ENCODE peak calls at places on chromosomes 7 and 10, in eight cellular contexts. B is AG04450; V is HCT116; O is T-helper 2 cell treated with Interferon-gamma antibody and Interleukin-4, amounts not matched to agents 5 μg/mL and 100 μg/mL, for 36 hours; J is activated CD8-positive, alpha-beta memory T cell treated with anti-CD3 and anti-CD28 coated beads for 4 hours; A is HEK293T; Y is Right ventricle myocardium superior; Z is nucleus accumbens. K is an unnamed sample.

GRCh38 chr10:121188005-121188404 is 336.8 kb downstream of the WDR11 start:
- DNase-seq in B (no peak), V (no peak), O (no peak), J (no peak), A (peak), Y (no peak), Z (peak), K (no peak)

GRCh38 chr7:36366649-36367560 is 22.8 kb upstream of the ANLN start:
- DNase-seq in B (peak), V (peak), O (peak), J (peak), A (peak), Y (peak), Z (peak), K (no peak)

GRCh38 chr10:64760371-64760770 is 1239.2 kb downstream of the REEP3 start:
- DNase-seq in B (no peak), V (no peak), O (no peak), J (no peak), A (no peak), Y (no peak), Z (no peak), K (no peak)

GRCh38 chr7:69659964-69660363 is 61.7 kb downstream of the AUTS2 start:
- DNase-seq in B (no peak), V (no peak), O (no peak), J (no peak), A (no peak), Y (no peak), Z (no peak), K (no peak)

GRCh38 chr7:158344706-158345300 is 242.8 kb downstream of the PTPRN2 start:
- DNase-seq in B (no peak), V (no peak), O (no peak), J (no peak), A (no peak), Y (no peak), Z (no peak), K (no peak)

GRCh38 chr7:7745966-7746365 is 27.6 kb upstream of the RPA3 start:
- DNase-seq in B (no peak), V (no peak), O (no peak), J (no peak), A (no peak), Y (no peak), Z (no peak), K (no peak)

GRCh38 chr10:33302188-33302829 is 32.2 kb downstream of the NRP1 start:
- DNase-seq in B (no peak), V (no peak), O (no peak), J (no peak), A (no peak), Y (no peak), Z (no peak), K (no peak)

GRCh38 chr10:124447741-124448466 is 1.9 kb downstream of the NKX1-2 start:
- DNase-seq in B (no peak), V (no peak), O (no peak), J (no peak), A (no peak), Y (no peak), Z (peak), K (no peak)

GRCh38 chr7:70466725-70467364 is 665.1 kb upstream of the GALNT17 start:
- DNase-seq in B (no peak), V (no peak), O (no peak), J (no peak), A (no peak), Y (no peak), Z (peak), K (no peak)

GRCh38 chr7:78768859-78769258 is 684.6 kb downstream of the MAGI2 start:
- DNase-seq in B (no peak), V (no peak), O (no peak), J (no peak), A (no peak), Y (no peak), Z (peak), K (no peak)

K was measured in AG04449.